ENCODE peak calls at places on chromosomes 5 and 9, in ten cellular contexts. One of them, this sample, is unnamed.

GRCh38 chr9:78707481-78707977 is 410.6 kb downstream of the PSAT1 start:
- DNase-seq in OCI-LY7: no peak
- DNase-seq in SK-N-SH: no peak
- DNase-seq in fibroblast of villous mesenchyme: peak; percentile 17
- DNase-seq in HFF-Myc: peak; percentile 52
- DNase-seq in BJ: peak; percentile 97
- DNase-seq in stomach: no peak
- DNase-seq in transverse colon: no peak
- DNase-seq in HepG2: no peak
- DNase-seq in fibroblast of the aortic adventitia: peak; percentile 43
- DNase-seq in this sample: peak; percentile 34

GRCh38 chr5:157689942-157690689 is 18.8 kb downstream of the C5orf52 start:
- DNase-seq in BJ: no peak
- DNase-seq in OCI-LY7: no peak
- DNase-seq in stomach: no peak
- DNase-seq in fibroblast of the aortic adventitia: no peak
- DNase-seq in HFF-Myc: no peak
- DNase-seq in transverse colon: no peak
- DNase-seq in SK-N-SH: no peak
- DNase-seq in fibroblast of villous mesenchyme: no peak
- DNase-seq in HepG2: no peak
- DNase-seq in this sample: peak; percentile 66

GRCh38 chr5:168302785-168303184 is 11.3 kb downstream of the WWC1 start:
- DNase-seq in BJ: no peak
- DNase-seq in transverse colon: no peak
- DNase-seq in fibroblast of the aortic adventitia: peak; percentile 24
- DNase-seq in stomach: no peak
- DNase-seq in HFF-Myc: no peak
- DNase-seq in SK-N-SH: no peak
- DNase-seq in OCI-LY7: no peak
- DNase-seq in HepG2: no peak
- DNase-seq in fibroblast of villous mesenchyme: no peak
- DNase-seq in this sample: no peak

GRCh38 chr5:77003246-77003645 is 27.0 kb upstream of the AGGF1 start:
- DNase-seq in fibroblast of villous mesenchyme: no peak
- DNase-seq in SK-N-SH: no peak
- DNase-seq in HepG2: no peak
- DNase-seq in HFF-Myc: no peak
- DNase-seq in stomach: no peak
- DNase-seq in transverse colon: no peak
- DNase-seq in fibroblast of the aortic adventitia: no peak
- DNase-seq in OCI-LY7: no peak
- DNase-seq in BJ: no peak
- DNase-seq in this sample: no peak

GRCh38 chr9:4832786-4833579 is 40.2 kb downstream of the RCL1 start:
- DNase-seq in OCI-LY7: no peak
- DNase-seq in HepG2: peak; percentile 94
- DNase-seq in fibroblast of villous mesenchyme: peak; percentile 98
- DNase-seq in HFF-Myc: peak; percentile 88
- DNase-seq in stomach: no peak
- DNase-seq in transverse colon: no peak
- DNase-seq in fibroblast of the aortic adventitia: peak; percentile 95
- DNase-seq in BJ: peak; percentile 96
- DNase-seq in SK-N-SH: no peak
- DNase-seq in this sample: no peak

GRCh38 chr5:181099453-181100086 is 31.4 kb downstream of the OR2V1 start:
- DNase-seq in fibroblast of the aortic adventitia: no peak
- DNase-seq in HFF-Myc: no peak
- DNase-seq in transverse colon: no peak
- DNase-seq in stomach: no peak
- DNase-seq in HepG2: no peak
- DNase-seq in SK-N-SH: no peak
- DNase-seq in fibroblast of villous mesenchyme: no peak
- DNase-seq in BJ: no peak
- DNase-seq in OCI-LY7: no peak
- DNase-seq in this sample: no peak

GRCh38 chr5:169626779-169627178 is 10.3 kb upstream of the DOCK2 start:
- DNase-seq in OCI-LY7: no peak
- DNase-seq in SK-N-SH: no peak
- DNase-seq in HepG2: no peak
- DNase-seq in stomach: no peak
- DNase-seq in HFF-Myc: peak; percentile 72
- DNase-seq in fibroblast of villous mesenchyme: peak; percentile 65
- DNase-seq in transverse colon: no peak
- DNase-seq in fibroblast of the aortic adventitia: peak; percentile 97
- DNase-seq in BJ: peak; percentile 84
- DNase-seq in this sample: no peak

GRCh38 chr5:175585573-175585972 is 72.3 kb upstream of the HRH2 start:
- DNase-seq in stomach: no peak
- DNase-seq in fibroblast of the aortic adventitia: no peak
- DNase-seq in SK-N-SH: no peak
- DNase-seq in HFF-Myc: no peak
- DNase-seq in fibroblast of villous mesenchyme: no peak
- DNase-seq in OCI-LY7: no peak
- DNase-seq in HepG2: no peak
- DNase-seq in transverse colon: no peak
- DNase-seq in BJ: no peak
- DNase-seq in this sample: no peak

GRCh38 chr5:42545038-42545437 is 121.8 kb downstream of the GHR start:
- DNase-seq in fibroblast of the aortic adventitia: no peak
- DNase-seq in SK-N-SH: no peak
- DNase-seq in OCI-LY7: no peak
- DNase-seq in fibroblast of villous mesenchyme: no peak
- DNase-seq in stomach: no peak
- DNase-seq in HFF-Myc: no peak
- DNase-seq in BJ: no peak
- DNase-seq in HepG2: no peak
- DNase-seq in transverse colon: no peak
- DNase-seq in this sample: no peak

GRCh38 chr5:168656633-168657032 is 77.5 kb upstream of the PANK3 start:
- DNase-seq in HFF-Myc: no peak
- DNase-seq in SK-N-SH: no peak
- DNase-seq in OCI-LY7: no peak
- DNase-seq in transverse colon: no peak
- DNase-seq in fibroblast of the aortic adventitia: peak; percentile 91
- DNase-seq in fibroblast of villous mesenchyme: peak; percentile 91
- DNase-seq in BJ: peak; percentile 8
- DNase-seq in stomach: no peak
- DNase-seq in HepG2: no peak
- DNase-seq in this sample: no peak

GRCh38 chr5:157539623-157540022 is 36.0 kb downstream of the ADAM19 start:
- DNase-seq in HFF-Myc: no peak
- DNase-seq in fibroblast of villous mesenchyme: peak; percentile 72
- DNase-seq in OCI-LY7: no peak
- DNase-seq in BJ: no peak
- DNase-seq in HepG2: no peak
- DNase-seq in SK-N-SH: no peak
- DNase-seq in stomach: no peak
- DNase-seq in transverse colon: no peak
- DNase-seq in fibroblast of the aortic adventitia: peak; percentile 38
- DNase-seq in this sample: no peak

GRCh38 chr9:73689091-73689870 is 537.6 kb downstream of the ANXA1 start:
- DNase-seq in HepG2: no peak
- DNase-seq in transverse colon: no peak
- DNase-seq in HFF-Myc: no peak
- DNase-seq in SK-N-SH: no peak
- DNase-seq in fibroblast of villous mesenchyme: no peak
- DNase-seq in BJ: no peak
- DNase-seq in OCI-LY7: no peak
- DNase-seq in fibroblast of the aortic adventitia: no peak
- DNase-seq in stomach: no peak
- DNase-seq in this sample: no peak

GRCh38 chr5:637581-638450 is 25.7 kb downstream of the CEP72 start:
- DNase-seq in fibroblast of the aortic adventitia: no peak
- DNase-seq in HepG2: no peak
- DNase-seq in fibroblast of villous mesenchyme: no peak
- DNase-seq in SK-N-SH: no peak
- DNase-seq in HFF-Myc: no peak
- DNase-seq in OCI-LY7: no peak
- DNase-seq in stomach: no peak
- DNase-seq in transverse colon: no peak
- DNase-seq in BJ: no peak
- DNase-seq in this sample: no peak

GRCh38 chr9:74887981-74888370 is 255 bp upstream of the TRPM6 start:
- DNase-seq in HFF-Myc: no peak
- DNase-seq in SK-N-SH: no peak
- DNase-seq in HepG2: no peak
- DNase-seq in BJ: no peak
- DNase-seq in fibroblast of the aortic adventitia: no peak
- DNase-seq in transverse colon: no peak
- DNase-seq in fibroblast of villous mesenchyme: no peak
- DNase-seq in OCI-LY7: no peak
- DNase-seq in stomach: no peak
- DNase-seq in this sample: no peak

DNA sequence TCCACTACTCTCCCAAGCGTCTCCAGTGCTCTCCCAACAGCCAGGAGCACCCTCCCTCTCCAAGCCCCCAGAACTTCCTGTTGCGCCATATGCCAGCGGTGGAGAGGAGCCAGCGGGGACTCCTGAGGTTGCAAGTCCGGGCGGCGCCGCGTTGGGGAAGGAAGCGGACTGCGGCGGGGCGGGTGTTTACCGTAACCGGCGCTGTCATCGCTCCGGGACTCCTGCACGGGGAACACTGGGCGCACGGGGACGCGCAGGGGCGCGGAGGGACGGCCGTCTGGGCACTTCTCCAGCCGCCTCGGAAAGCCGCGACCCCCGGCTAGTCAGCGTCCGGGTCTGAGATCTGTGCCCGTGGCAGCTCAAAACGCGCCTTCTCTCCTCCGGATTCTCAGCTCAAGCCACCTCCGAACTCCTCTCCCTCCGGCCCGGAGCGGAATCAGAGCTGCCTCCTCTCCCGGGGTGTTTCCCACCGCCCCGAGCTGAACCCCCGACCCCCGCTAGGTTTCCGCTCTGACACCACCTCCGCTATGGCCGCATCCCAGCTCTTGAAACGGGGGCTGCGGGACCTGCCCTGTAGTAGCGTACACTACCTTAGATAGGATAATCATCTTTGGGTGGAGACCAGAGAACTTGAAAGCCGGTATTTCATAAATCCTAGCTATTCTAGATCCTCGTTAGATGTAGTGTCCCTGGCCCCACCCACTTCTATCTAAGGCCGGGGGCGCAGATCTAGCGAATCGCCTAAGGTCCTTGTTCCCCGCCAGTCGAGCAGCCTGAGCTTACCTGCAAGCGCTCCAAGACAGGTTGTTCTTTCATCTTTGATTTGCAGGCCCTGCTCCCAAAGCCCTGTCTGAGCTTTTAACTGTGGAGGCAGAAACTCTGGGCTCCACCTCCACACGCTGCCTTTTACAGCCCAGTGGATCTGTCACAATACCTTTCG is at the start of gene TRPM6:
- DNase-seq in transverse colon: peak; percentile 84
- DNase-seq in fibroblast of villous mesenchyme: peak; percentile 83
- DNase-seq in OCI-LY7: no peak
- DNase-seq in SK-N-SH: peak; percentile 60
- DNase-seq in fibroblast of the aortic adventitia: peak; percentile 72
- DNase-seq in HepG2: peak; percentile 66
- DNase-seq in HFF-Myc: peak; percentile 32
- DNase-seq in stomach: peak; percentile 77
- DNase-seq in BJ: peak; percentile 13
- DNase-seq in this sample: peak; percentile 10
- TF ChIP-seq CTCF in transverse colon: no peak
- TF ChIP-seq CTCF in fibroblast of villous mesenchyme: no peak
- TF ChIP-seq CTCF in OCI-LY7: no peak
- TF ChIP-seq CTCF in SK-N-SH: no peak
- TF ChIP-seq CTCF in fibroblast of the aortic adventitia: no peak
- TF ChIP-seq CTCF in HepG2: no peak
- TF ChIP-seq CTCF in HFF-Myc: no peak
- TF ChIP-seq CTCF in stomach: no peak
- TF ChIP-seq CTCF in BJ: no peak
- TF ChIP-seq CTCF in this sample: no peak

DNA sequence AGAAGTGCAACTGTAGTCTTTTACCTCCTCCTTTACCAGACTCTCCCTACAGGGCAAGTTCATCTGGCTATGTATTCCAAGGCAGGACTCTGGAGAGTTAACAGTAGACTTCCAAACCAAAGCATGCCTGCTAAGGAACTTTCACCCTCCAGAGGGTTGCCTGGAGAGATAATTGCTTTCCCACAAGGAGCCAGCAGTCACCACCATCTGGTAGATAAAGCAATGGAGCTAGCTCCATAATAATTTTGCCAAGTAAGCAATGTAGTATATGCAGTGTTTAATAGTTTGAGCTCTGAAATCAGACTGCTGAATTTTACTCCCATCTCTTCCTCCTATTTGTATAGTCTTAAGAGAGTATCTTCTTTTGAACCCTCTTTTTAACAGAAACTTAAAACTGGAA is 566.8 kb upstream of the PTGER4 start:
- DNase-seq in SK-N-SH: no peak
- DNase-seq in BJ: no peak
- DNase-seq in transverse colon: no peak
- DNase-seq in HepG2: no peak
- DNase-seq in HFF-Myc: no peak
- DNase-seq in OCI-LY7: no peak
- DNase-seq in fibroblast of the aortic adventitia: peak; percentile 30
- DNase-seq in fibroblast of villous mesenchyme: no peak
- DNase-seq in stomach: no peak
- DNase-seq in this sample: no peak
- H3K4me3 ChIP-seq in SK-N-SH: no peak overlapping the region
- H3K4me3 ChIP-seq in BJ: no peak overlapping the region
- H3K4me3 ChIP-seq in transverse colon: no peak overlapping the region
- H3K4me3 ChIP-seq in HepG2: no peak overlapping the region
- H3K4me3 ChIP-seq in HFF-Myc: no peak overlapping the region
- H3K4me3 ChIP-seq in OCI-LY7: no peak overlapping the region
- H3K4me3 ChIP-seq in fibroblast of the aortic adventitia: no peak overlapping the region
- H3K4me3 ChIP-seq in fibroblast of villous mesenchyme: no peak overlapping the region
- H3K4me3 ChIP-seq in stomach: no peak overlapping the region
- H3K4me3 ChIP-seq in this sample: no peak overlapping the region

GRCh38 chr9:121550569-121551512 is 51.2 kb upstream of the GGTA1 start:
- DNase-seq in fibroblast of villous mesenchyme: peak; percentile 56
- DNase-seq in HFF-Myc: no peak
- DNase-seq in fibroblast of the aortic adventitia: peak; percentile 49
- DNase-seq in OCI-LY7: peak; percentile 71
- DNase-seq in transverse colon: peak; percentile 80
- DNase-seq in HepG2: peak; percentile 58
- DNase-seq in SK-N-SH: peak; percentile 92
- DNase-seq in BJ: no peak
- DNase-seq in stomach: peak; percentile 84
- DNase-seq in this sample: peak; percentile 69
- TF ChIP-seq CTCF in fibroblast of villous mesenchyme: peak; percentile 89
- TF ChIP-seq CTCF in HFF-Myc: peak; percentile 84
- TF ChIP-seq CTCF in fibroblast of the aortic adventitia: peak; percentile 83
- TF ChIP-seq CTCF in OCI-LY7: peak; percentile 88
- TF ChIP-seq CTCF in transverse colon: peak; percentile 94
- TF ChIP-seq CTCF in HepG2: peak; percentile 98
- TF ChIP-seq CTCF in SK-N-SH: peak; percentile 90
- TF ChIP-seq CTCF in BJ: peak; percentile 94
- TF ChIP-seq CTCF in stomach: peak; percentile 29
- TF ChIP-seq CTCF in this sample: peak; percentile 94

DNA sequence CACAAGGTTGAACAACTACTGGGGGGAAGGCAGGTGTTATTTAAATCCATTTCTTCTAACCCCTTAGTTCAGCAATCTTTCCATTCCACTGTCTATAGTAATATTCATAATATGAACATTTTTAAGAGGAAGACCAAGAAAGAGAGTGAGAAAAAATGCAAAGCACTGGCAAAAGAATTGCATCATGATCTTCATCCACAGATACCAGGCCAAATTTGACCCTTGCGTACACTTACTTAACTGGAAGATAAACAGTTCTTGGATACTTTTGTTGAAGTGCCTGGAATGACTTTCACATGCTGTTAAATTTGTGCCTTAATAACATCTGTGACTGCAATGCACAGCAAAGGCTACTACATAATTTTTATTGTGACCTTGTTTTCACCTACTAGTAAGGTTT is 1.8 kb downstream of the PFDN1 start:
- DNase-seq in fibroblast of villous mesenchyme: peak; percentile 47
- DNase-seq in BJ: no peak
- DNase-seq in stomach: no peak
- DNase-seq in SK-N-SH: no peak
- DNase-seq in HFF-Myc: no peak
- DNase-seq in HepG2: no peak
- DNase-seq in OCI-LY7: no peak
- DNase-seq in fibroblast of the aortic adventitia: no peak
- DNase-seq in transverse colon: no peak
- DNase-seq in this sample: no peak
- H3K4me3 ChIP-seq in fibroblast of villous mesenchyme: no peak overlapping the region
- H3K4me3 ChIP-seq in BJ: no peak overlapping the region
- H3K4me3 ChIP-seq in stomach: no peak overlapping the region
- H3K4me3 ChIP-seq in SK-N-SH: peak overlapping the region; percentile 86
- H3K4me3 ChIP-seq in HFF-Myc: peak overlapping the region; percentile 81
- H3K4me3 ChIP-seq in HepG2: peak overlapping the region; percentile 90
- H3K4me3 ChIP-seq in OCI-LY7: no peak overlapping the region
- H3K4me3 ChIP-seq in fibroblast of the aortic adventitia: no peak overlapping the region
- H3K4me3 ChIP-seq in transverse colon: no peak overlapping the region
- H3K4me3 ChIP-seq in this sample: no peak overlapping the region